ENCODE peak calls at places on chromosomes 6 and 20, in four cellular contexts. K is HepG2, U is GM12878, Q is K562. Z is an unnamed sample.

GRCh38 chr6:111958534-111958933 is 85.3 kb upstream of the FYN start:
- DNase-seq in U (no peak), K (no peak), Q (no peak), Z (no peak)

GRCh38 chr6:47446974-47447373 is 30.6 kb upstream of the CD2AP start:
- DNase-seq in K (no peak), Q (no peak), U (no peak), Z (no peak)

GRCh38 chr6:143708889-143709288 is 31.1 kb downstream of the PHACTR2 start:
- DNase-seq in U (no peak), K (no peak), Q (no peak), Z (no peak)

GRCh38 chr20:51425347-51426106 is 117.0 kb downstream of the NFATC2 start:
- DNase-seq in U (no peak), K (no peak), Q (no peak), Z (no peak)

GRCh38 chr6:131756039-131756438 is 45.2 kb upstream of the CTAGE9 start:
- DNase-seq in U (no peak), K (no peak), Q (no peak), Z (no peak)

GRCh38 chr6:15796130-15796766 is 133.4 kb upstream of the DTNBP1 start:
- DNase-seq in Q (no peak), U (no peak), K (no peak), Z (no peak)

GRCh38 chr20:34549291-34549928 is 9.1 kb upstream of the MAP1LC3A start:
- DNase-seq in Q (peak; percentile 60), U (no peak), K (peak; percentile 60), Z (no peak)

GRCh38 chr6:144321839-144322591 is 36.9 kb downstream of the UTRN start:
- DNase-seq in Q (no peak), U (no peak), K (no peak), Z (no peak)

GRCh38 chr20:47578543-47578942 is 76.9 kb downstream of the NCOA3 start:
- DNase-seq in K (no peak), Q (no peak), U (no peak), Z (no peak)

GRCh38 chr6:5626727-5627426 is 365.6 kb downstream of the FARS2 start:
- DNase-seq in U (peak; percentile 27), Q (no peak), K (no peak), Z (no peak)

DNA sequence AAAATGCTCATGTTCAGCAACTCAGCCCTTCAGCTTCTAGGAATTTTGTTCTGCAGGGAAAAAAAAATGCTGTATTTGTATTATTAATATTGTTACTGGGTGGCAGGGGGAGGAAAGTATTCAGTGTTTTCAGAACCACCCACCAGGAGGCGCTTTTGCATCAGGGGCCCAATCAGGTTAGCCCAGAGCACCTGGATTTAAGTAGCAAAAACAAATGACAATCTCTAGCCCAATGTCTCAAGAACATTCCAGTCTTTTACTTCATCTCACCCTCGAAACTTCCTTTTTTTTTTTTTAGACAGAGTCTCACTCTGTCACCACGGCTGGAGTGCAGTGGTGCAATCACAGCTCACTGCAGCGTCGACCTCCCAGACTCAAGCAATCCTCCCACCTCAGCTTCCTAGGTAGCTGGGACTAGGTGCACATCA is 635 bp upstream of the C20orf203 start:
- DNase-seq in K (peak; percentile 64), Q (peak; percentile 83), U (no peak), Z (peak; percentile 68)
- TF ChIP-seq FOXK2 in K (no peak), Q (no peak), U (no peak), Z (no peak)

GRCh38 chr6:26155066-26155925 is 68.1 kb downstream of the HFE start:
- DNase-seq in K (peak; percentile 43), Q (peak; percentile 32), U (no peak), Z (no peak)
- TF ChIP-seq FOXK2 in K (no peak), Q (no peak), U (no peak), Z (no peak)

GRCh38 chr20:15359056-15359455 is 1021.6 kb upstream of the FLRT3 start:
- DNase-seq in K (no peak), U (no peak), Q (no peak), Z (no peak)
- TF ChIP-seq FOXK2 in K (no peak), U (no peak), Q (no peak), Z (no peak)

DNA sequence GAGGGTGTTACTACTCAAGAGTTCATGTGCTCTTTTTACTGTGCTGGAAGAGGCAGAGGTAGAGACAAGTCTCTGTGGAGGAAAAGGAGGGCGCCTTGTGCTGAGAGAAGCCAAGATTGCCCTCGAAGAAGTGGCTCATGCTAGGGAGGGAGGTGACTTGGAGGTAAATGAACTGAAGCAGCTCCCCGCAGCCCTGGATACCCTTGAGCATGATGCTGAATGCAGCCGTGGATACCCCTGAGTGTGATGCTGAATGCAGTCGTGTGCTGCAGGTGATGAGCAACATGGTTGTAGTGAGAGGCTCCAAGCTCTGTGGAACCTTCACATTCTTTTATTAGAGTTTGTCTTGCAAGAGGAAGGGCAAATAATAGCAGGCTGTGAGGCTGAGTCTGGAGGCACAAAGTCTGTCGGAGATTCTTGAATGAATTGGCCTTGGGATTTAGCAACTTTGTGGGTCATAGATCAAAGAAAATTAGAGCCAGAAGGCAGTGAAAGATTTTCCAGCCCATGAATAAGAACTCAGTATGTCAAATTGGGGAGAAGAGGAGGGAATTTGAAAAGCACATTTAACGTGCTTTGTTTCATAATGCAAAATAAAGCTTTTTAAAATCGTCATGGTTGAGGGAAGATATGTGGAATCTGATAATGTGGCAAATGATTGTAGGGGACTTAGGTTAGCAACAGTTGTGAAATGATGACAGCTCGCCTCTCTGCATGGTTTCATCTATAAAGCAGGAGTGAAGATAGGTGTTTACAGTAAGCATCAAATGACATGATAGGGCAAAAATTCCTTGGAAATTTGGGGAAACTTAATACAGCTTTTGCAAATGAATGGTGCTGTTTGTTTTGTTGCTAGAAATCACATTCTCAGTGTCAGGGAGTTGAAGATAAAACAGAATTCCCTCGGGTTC is 120.2 kb upstream of the TIAM2 start:
- DNase-seq in Q (no peak), U (no peak), K (peak; percentile 64), Z (no peak)
- TF ChIP-seq FOXK2 in Q (no peak), U (no peak), K (no peak), Z (no peak)

DNA sequence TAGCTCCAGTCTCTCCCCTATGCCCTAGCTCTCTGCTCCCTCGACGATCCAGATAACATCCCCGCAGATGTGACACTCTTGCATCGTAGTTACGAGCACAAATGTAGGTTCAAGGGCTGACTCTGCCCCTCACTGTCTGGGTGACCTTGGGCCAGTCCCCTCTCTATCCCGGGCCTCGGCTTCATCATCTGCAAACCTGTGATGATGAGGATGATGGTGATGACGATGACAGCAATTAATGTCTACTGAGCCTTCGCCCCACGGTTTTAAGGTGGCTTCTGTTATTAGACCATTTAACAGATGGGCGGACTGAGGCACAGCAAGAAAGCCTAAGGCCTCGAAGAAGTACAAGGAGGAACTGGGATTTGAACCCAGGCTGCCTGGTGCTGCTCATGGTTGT is 118.5 kb downstream of the PREX1 start:
- DNase-seq in U (no peak), Q (no peak), K (no peak), Z (no peak)
- TF ChIP-seq FOXK2 in U (no peak), Q (no peak), K (no peak), Z (no peak)

GRCh38 chr6:1290805-1291204 is 21.1 kb upstream of the FOXQ1 start:
- DNase-seq in K (no peak), U (no peak), Q (no peak), Z (no peak)

GRCh38 chr6:1283486-1283885 is 28.4 kb upstream of the FOXQ1 start:
- DNase-seq in U (no peak), Q (no peak), K (no peak), Z (no peak)

GRCh38 chr6:1291381-1291780 is 20.5 kb upstream of the FOXQ1 start:
- DNase-seq in Q (no peak), U (no peak), K (no peak), Z (no peak)

GRCh38 chr6:1285589-1286340 is 26.1 kb upstream of the FOXQ1 start:
- DNase-seq in U (no peak), K (no peak), Q (no peak), Z (no peak)

GRCh38 chr6:1286972-1287600 is 24.8 kb upstream of the FOXQ1 start:
- DNase-seq in Q (no peak), U (no peak), K (no peak), Z (no peak)
- TF ChIP-seq FOXK2 in Q (no peak), U (no peak), K (no peak), Z (no peak)

GRCh38 chr6:1624848-1625341 is 15.2 kb downstream of the FOXC1 start:
- DNase-seq in U (no peak), K (no peak), Q (no peak), Z (no peak)
- TF ChIP-seq FOXK2 in U (no peak), K (no peak), Q (no peak), Z (no peak)

GRCh38 chr6:161066511-161066910 is 74.9 kb downstream of the MAP3K4 start:
- DNase-seq in Q (no peak), U (no peak), K (no peak), Z (no peak)
- TF ChIP-seq FOXK2 in Q (no peak), U (no peak), K (no peak), Z (no peak)

DNA sequence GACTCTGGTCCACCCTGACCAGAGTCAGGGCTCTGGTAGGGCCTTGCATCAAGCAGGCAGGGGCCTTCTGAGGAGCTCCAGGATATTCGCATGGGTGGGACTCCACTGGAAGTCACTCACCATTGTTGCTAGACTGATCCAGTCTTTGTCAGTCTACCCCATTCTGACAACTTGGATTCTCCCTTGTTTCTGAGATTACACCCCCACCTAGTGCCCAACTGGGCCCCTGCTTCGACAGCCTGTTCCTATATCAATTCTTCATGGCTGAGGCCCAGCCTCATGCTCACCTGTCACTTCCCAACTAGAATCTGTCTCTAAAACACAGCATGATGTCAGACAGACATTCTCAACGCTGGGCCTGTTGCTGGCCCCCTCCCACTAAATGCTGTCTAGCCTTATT is 5.2 kb downstream of the SLC35D3 start:
- DNase-seq in Q (peak; percentile 65), K (peak; percentile 10), U (no peak), Z (peak; percentile 46)
- TF ChIP-seq FOXK2 in Q (no peak), K (no peak), U (no peak), Z (no peak)

GRCh38 chr6:31587791-31588777 is 2.0 kb downstream of the LST1 start:
- DNase-seq in U (no peak), K (no peak), Q (no peak), Z (no peak)

GRCh38 chr6:31585531-31585930 is 546 bp upstream of the LST1 start:
- DNase-seq in U (no peak), K (peak; percentile 50), Q (peak; percentile 52), Z (peak; percentile 60)

GRCh38 chr6:31586013-31586412 is at the start of gene LST1:
- DNase-seq in K (no peak), Q (no peak), U (no peak), Z (no peak)

GRCh38 chr6:31588871-31589650 is 3.0 kb downstream of the LST1 start:
- DNase-seq in U (no peak), K (no peak), Q (no peak), Z (no peak)

GRCh38 chr6:31586596-31586995 is 519 bp downstream of the LST1 start:
- DNase-seq in U (no peak), Q (no peak), K (no peak), Z (no peak)
- TF ChIP-seq FOXK2 in U (no peak), Q (no peak), K (no peak), Z (no peak)

Z was measured in HEK293T.